ENCODE peak calls at places on chromosomes 6 and 20, in ten cellular contexts. One of them, this sample, is unnamed.

GRCh38 chr20:56716806-56717205 is 87.7 kb downstream of the TFAP2C start:
- DNase-seq in iPS-NIHi11: no peak
- DNase-seq in HuH-7.5: no peak
- DNase-seq in esophagus squamous epithelium: no peak
- DNase-seq in osteocyte: no peak
- DNase-seq in LoVo: no peak
- DNase-seq in GM13976: no peak
- DNase-seq in germinal center: no peak
- DNase-seq in anterior cingulate cortex: no peak
- DNase-seq in NCI-H774: no peak
- DNase-seq in this sample: no peak

GRCh38 chr20:13819885-13820645 is 35.2 kb downstream of the NDUFAF5 start:
- DNase-seq in iPS-NIHi11: peak; percentile 67
- DNase-seq in NCI-H774: peak; percentile 42
- DNase-seq in GM13976: peak; percentile 61
- DNase-seq in osteocyte: no peak
- DNase-seq in anterior cingulate cortex: no peak
- DNase-seq in esophagus squamous epithelium: no peak
- DNase-seq in germinal center: peak; percentile 59
- DNase-seq in LoVo: peak; percentile 75
- DNase-seq in HuH-7.5: peak; percentile 33
- DNase-seq in this sample: no peak

GRCh38 chr20:50567860-50568548 is 57.8 kb downstream of the PTPN1 start:
- DNase-seq in LoVo: no peak
- DNase-seq in germinal center: no peak
- DNase-seq in iPS-NIHi11: no peak
- DNase-seq in GM13976: no peak
- DNase-seq in anterior cingulate cortex: no peak
- DNase-seq in NCI-H774: no peak
- DNase-seq in HuH-7.5: no peak
- DNase-seq in esophagus squamous epithelium: no peak
- DNase-seq in osteocyte: peak; percentile 66
- DNase-seq in this sample: no peak

GRCh38 chr20:3927486-3928291 is 38.5 kb downstream of the PANK2 start:
- DNase-seq in germinal center: no peak
- DNase-seq in osteocyte: no peak
- DNase-seq in NCI-H774: peak; percentile 24
- DNase-seq in LoVo: no peak
- DNase-seq in GM13976: no peak
- DNase-seq in anterior cingulate cortex: no peak
- DNase-seq in esophagus squamous epithelium: no peak
- DNase-seq in HuH-7.5: no peak
- DNase-seq in iPS-NIHi11: no peak
- DNase-seq in this sample: peak; percentile 72

GRCh38 chr20:42046686-42047085 is 428.5 kb upstream of the CHD6 start:
- DNase-seq in osteocyte: no peak
- DNase-seq in HuH-7.5: no peak
- DNase-seq in anterior cingulate cortex: no peak
- DNase-seq in NCI-H774: no peak
- DNase-seq in GM13976: no peak
- DNase-seq in germinal center: no peak
- DNase-seq in esophagus squamous epithelium: no peak
- DNase-seq in LoVo: no peak
- DNase-seq in iPS-NIHi11: no peak
- DNase-seq in this sample: no peak

GRCh38 chr20:32019156-32019510 is 8.9 kb downstream of the CCM2L start:
- DNase-seq in anterior cingulate cortex: no peak
- DNase-seq in LoVo: peak; percentile 9
- DNase-seq in osteocyte: no peak
- DNase-seq in HuH-7.5: peak; percentile 76
- DNase-seq in GM13976: peak; percentile 53
- DNase-seq in esophagus squamous epithelium: no peak
- DNase-seq in NCI-H774: peak; percentile 54
- DNase-seq in iPS-NIHi11: peak; percentile 85
- DNase-seq in germinal center: no peak
- DNase-seq in this sample: no peak

GRCh38 chr6:81891869-81892268 is 139.4 kb upstream of the TENT5A start:
- DNase-seq in HuH-7.5: no peak
- DNase-seq in esophagus squamous epithelium: no peak
- DNase-seq in osteocyte: no peak
- DNase-seq in LoVo: no peak
- DNase-seq in germinal center: no peak
- DNase-seq in iPS-NIHi11: no peak
- DNase-seq in anterior cingulate cortex: no peak
- DNase-seq in NCI-H774: no peak
- DNase-seq in GM13976: no peak
- DNase-seq in this sample: no peak

GRCh38 chr6:90286884-90287488 is 9.7 kb downstream of the BACH2 start:
- DNase-seq in osteocyte: no peak
- DNase-seq in HuH-7.5: no peak
- DNase-seq in GM13976: peak; percentile 26
- DNase-seq in NCI-H774: no peak
- DNase-seq in esophagus squamous epithelium: no peak
- DNase-seq in iPS-NIHi11: peak; percentile 70
- DNase-seq in anterior cingulate cortex: no peak
- DNase-seq in LoVo: peak; percentile 11
- DNase-seq in germinal center: peak; percentile 59
- DNase-seq in this sample: no peak

GRCh38 chr6:93819189-93819588 is 399.8 kb upstream of the EPHA7 start:
- DNase-seq in LoVo: no peak
- DNase-seq in HuH-7.5: no peak
- DNase-seq in NCI-H774: no peak
- DNase-seq in esophagus squamous epithelium: no peak
- DNase-seq in GM13976: no peak
- DNase-seq in osteocyte: no peak
- DNase-seq in germinal center: no peak
- DNase-seq in anterior cingulate cortex: no peak
- DNase-seq in iPS-NIHi11: no peak
- DNase-seq in this sample: no peak

GRCh38 chr20:36472656-36473071 is 68.7 kb upstream of the MYL9 start:
- DNase-seq in germinal center: no peak
- DNase-seq in anterior cingulate cortex: no peak
- DNase-seq in HuH-7.5: no peak
- DNase-seq in iPS-NIHi11: peak; percentile 80
- DNase-seq in GM13976: no peak
- DNase-seq in osteocyte: no peak
- DNase-seq in NCI-H774: peak; percentile 63
- DNase-seq in LoVo: peak; percentile 51
- DNase-seq in esophagus squamous epithelium: no peak
- DNase-seq in this sample: no peak

GRCh38 chr6:130993292-130993765 is 69.7 kb downstream of the EPB41L2 start:
- DNase-seq in osteocyte: no peak
- DNase-seq in germinal center: no peak
- DNase-seq in LoVo: no peak
- DNase-seq in NCI-H774: no peak
- DNase-seq in iPS-NIHi11: no peak
- DNase-seq in GM13976: no peak
- DNase-seq in anterior cingulate cortex: no peak
- DNase-seq in HuH-7.5: no peak
- DNase-seq in esophagus squamous epithelium: no peak
- DNase-seq in this sample: no peak

GRCh38 chr20:53713328-53714056 is 119.9 kb upstream of the ZNF217 start:
- DNase-seq in NCI-H774: no peak
- DNase-seq in LoVo: no peak
- DNase-seq in anterior cingulate cortex: no peak
- DNase-seq in iPS-NIHi11: no peak
- DNase-seq in GM13976: no peak
- DNase-seq in HuH-7.5: no peak
- DNase-seq in germinal center: no peak
- DNase-seq in osteocyte: no peak
- DNase-seq in esophagus squamous epithelium: no peak
- DNase-seq in this sample: no peak

GRCh38 chr20:45836841-45837240 is 3.2 kb downstream of the SNX21 start:
- DNase-seq in iPS-NIHi11: no peak
- DNase-seq in osteocyte: no peak
- DNase-seq in germinal center: no peak
- DNase-seq in anterior cingulate cortex: no peak
- DNase-seq in NCI-H774: no peak
- DNase-seq in HuH-7.5: no peak
- DNase-seq in LoVo: no peak
- DNase-seq in GM13976: no peak
- DNase-seq in esophagus squamous epithelium: no peak
- DNase-seq in this sample: no peak

GRCh38 chr6:115691433-115691832 is 369.3 kb downstream of the FRK start:
- DNase-seq in germinal center: no peak
- DNase-seq in osteocyte: no peak
- DNase-seq in HuH-7.5: no peak
- DNase-seq in esophagus squamous epithelium: no peak
- DNase-seq in GM13976: no peak
- DNase-seq in LoVo: no peak
- DNase-seq in NCI-H774: no peak
- DNase-seq in iPS-NIHi11: no peak
- DNase-seq in anterior cingulate cortex: no peak
- DNase-seq in this sample: no peak

GRCh38 chr20:828987-829386 is 4.5 kb upstream of the FAM110A start:
- DNase-seq in GM13976: no peak
- DNase-seq in HuH-7.5: no peak
- DNase-seq in LoVo: no peak
- DNase-seq in germinal center: no peak
- DNase-seq in anterior cingulate cortex: no peak
- DNase-seq in NCI-H774: no peak
- DNase-seq in osteocyte: no peak
- DNase-seq in esophagus squamous epithelium: no peak
- DNase-seq in iPS-NIHi11: no peak
- DNase-seq in this sample: no peak

GRCh38 chr6:68233623-68234022 is 401.5 kb upstream of the ADGRB3 start:
- DNase-seq in anterior cingulate cortex: no peak
- DNase-seq in osteocyte: no peak
- DNase-seq in LoVo: no peak
- DNase-seq in HuH-7.5: no peak
- DNase-seq in esophagus squamous epithelium: no peak
- DNase-seq in GM13976: no peak
- DNase-seq in NCI-H774: no peak
- DNase-seq in iPS-NIHi11: no peak
- DNase-seq in germinal center: no peak
- DNase-seq in this sample: no peak

GRCh38 chr6:36839819-36840379 is 655 bp upstream of the CPNE5 start:
- DNase-seq in HuH-7.5: peak; percentile 50
- DNase-seq in esophagus squamous epithelium: no peak
- DNase-seq in iPS-NIHi11: peak; percentile 80
- DNase-seq in osteocyte: no peak
- DNase-seq in germinal center: peak; percentile 53
- DNase-seq in GM13976: peak; percentile 73
- DNase-seq in NCI-H774: no peak
- DNase-seq in anterior cingulate cortex: no peak
- DNase-seq in LoVo: peak; percentile 5
- DNase-seq in this sample: no peak

GRCh38 chr20:20450461-20451027 is 82.6 kb downstream of the INSM1 start:
- DNase-seq in anterior cingulate cortex: peak; percentile 83
- DNase-seq in LoVo: no peak
- DNase-seq in osteocyte: no peak
- DNase-seq in esophagus squamous epithelium: no peak
- DNase-seq in HuH-7.5: no peak
- DNase-seq in NCI-H774: no peak
- DNase-seq in iPS-NIHi11: no peak
- DNase-seq in GM13976: no peak
- DNase-seq in germinal center: no peak
- DNase-seq in this sample: no peak

GRCh38 chr20:44576297-44576696 is 6.1 kb upstream of the PKIG start:
- DNase-seq in anterior cingulate cortex: no peak
- DNase-seq in LoVo: no peak
- DNase-seq in germinal center: peak; percentile 54
- DNase-seq in osteocyte: no peak
- DNase-seq in iPS-NIHi11: peak; percentile 31
- DNase-seq in HuH-7.5: no peak
- DNase-seq in NCI-H774: no peak
- DNase-seq in esophagus squamous epithelium: no peak
- DNase-seq in GM13976: peak; percentile 53
- DNase-seq in this sample: no peak

GRCh38 chr6:133208183-133208755 is 32.9 kb upstream of the EYA4 start:
- DNase-seq in osteocyte: no peak
- DNase-seq in esophagus squamous epithelium: no peak
- DNase-seq in iPS-NIHi11: no peak
- DNase-seq in HuH-7.5: no peak
- DNase-seq in LoVo: no peak
- DNase-seq in NCI-H774: no peak
- DNase-seq in germinal center: no peak
- DNase-seq in anterior cingulate cortex: no peak
- DNase-seq in GM13976: no peak
- DNase-seq in this sample: no peak

GRCh38 chr6:160428069-160428430 is 79.9 kb downstream of the SLC22A3 start:
- DNase-seq in GM13976: no peak
- DNase-seq in osteocyte: no peak
- DNase-seq in HuH-7.5: no peak
- DNase-seq in germinal center: no peak
- DNase-seq in LoVo: no peak
- DNase-seq in NCI-H774: no peak
- DNase-seq in esophagus squamous epithelium: no peak
- DNase-seq in anterior cingulate cortex: peak; percentile 26
- DNase-seq in iPS-NIHi11: no peak
- DNase-seq in this sample: peak; percentile 85

GRCh38 chr20:9203081-9203447 is 134.2 kb downstream of the PLCB4 start:
- DNase-seq in LoVo: no peak
- DNase-seq in GM13976: no peak
- DNase-seq in HuH-7.5: no peak
- DNase-seq in iPS-NIHi11: no peak
- DNase-seq in NCI-H774: no peak
- DNase-seq in osteocyte: no peak
- DNase-seq in anterior cingulate cortex: no peak
- DNase-seq in esophagus squamous epithelium: no peak
- DNase-seq in germinal center: no peak
- DNase-seq in this sample: no peak

GRCh38 chr6:91691449-91691848 is 1104.6 kb upstream of the MAP3K7 start:
- DNase-seq in GM13976: no peak
- DNase-seq in iPS-NIHi11: no peak
- DNase-seq in NCI-H774: no peak
- DNase-seq in osteocyte: no peak
- DNase-seq in anterior cingulate cortex: no peak
- DNase-seq in HuH-7.5: no peak
- DNase-seq in germinal center: no peak
- DNase-seq in LoVo: no peak
- DNase-seq in esophagus squamous epithelium: no peak
- DNase-seq in this sample: no peak

GRCh38 chr6:112014483-112014882 is 39.4 kb upstream of the CCN6 start:
- DNase-seq in HuH-7.5: no peak
- DNase-seq in osteocyte: no peak
- DNase-seq in LoVo: no peak
- DNase-seq in esophagus squamous epithelium: no peak
- DNase-seq in GM13976: no peak
- DNase-seq in germinal center: no peak
- DNase-seq in iPS-NIHi11: no peak
- DNase-seq in anterior cingulate cortex: no peak
- DNase-seq in NCI-H774: no peak
- DNase-seq in this sample: no peak

GRCh38 chr6:88683734-88684133 is 279.7 kb downstream of the RNGTT start:
- DNase-seq in LoVo: no peak
- DNase-seq in osteocyte: no peak
- DNase-seq in HuH-7.5: no peak
- DNase-seq in germinal center: no peak
- DNase-seq in iPS-NIHi11: no peak
- DNase-seq in esophagus squamous epithelium: no peak
- DNase-seq in NCI-H774: no peak
- DNase-seq in anterior cingulate cortex: no peak
- DNase-seq in GM13976: no peak
- DNase-seq in this sample: no peak

GRCh38 chr6:138393871-138394783 is 9.9 kb upstream of the HEBP2 start:
- DNase-seq in GM13976: no peak
- DNase-seq in germinal center: no peak
- DNase-seq in esophagus squamous epithelium: no peak
- DNase-seq in anterior cingulate cortex: no peak
- DNase-seq in LoVo: no peak
- DNase-seq in HuH-7.5: no peak
- DNase-seq in NCI-H774: no peak
- DNase-seq in iPS-NIHi11: no peak
- DNase-seq in osteocyte: no peak
- DNase-seq in this sample: no peak

This sample was measured in coronary artery.